ENCODE peak calls at places on chromosomes 7 and 10, in seven cellular contexts. N, B, J, R, K, X and G are unnamed samples.
A peak's percentile ranks its signal among the peaks of the same experiment; 100 is the strongest.

GRCh38 chr7:31648288-31648687 is 38.7 kb upstream of the PPP1R17 start:
- DNase-seq in J (no peak), X (no peak), R (no peak), N (peak; percentile 23), K (no peak), B (no peak), G (no peak)

GRCh38 chr7:26658698-26659084 is 205.7 kb downstream of the SKAP2 start:
- DNase-seq in X (no peak), N (peak; percentile 53), K (no peak), R (no peak), B (no peak), J (no peak), G (no peak)

GRCh38 chr10:77392851-77393250 is 244.8 kb downstream of the KCNMA1 start:
- DNase-seq in X (no peak), K (no peak), R (no peak), J (no peak), N (no peak), B (no peak), G (no peak)

GRCh38 chr7:136874393-136875032 is 6.1 kb downstream of the CHRM2 start:
- DNase-seq in J (no peak), R (no peak), K (no peak), B (no peak), X (no peak), N (peak; percentile 54), G (no peak)

GRCh38 chr7:80060218-80060806 is 74.3 kb upstream of the GNAI1 start:
- DNase-seq in J (no peak), N (peak; percentile 38), R (no peak), K (no peak), X (no peak), B (no peak), G (peak; percentile 66)

GRCh38 chr7:132450706-132451105 is 125.6 kb downstream of the PLXNA4 start:
- DNase-seq in K (no peak), B (no peak), X (no peak), R (no peak), N (no peak), J (no peak), G (peak; percentile 65)

GRCh38 chr10:102001435-102002068 is 54.4 kb downstream of the ARMH3 start:
- DNase-seq in R (no peak), J (no peak), X (no peak), K (no peak), B (no peak), N (peak; percentile 66), G (no peak)

GRCh38 chr10:17067549-17068264 is 61.9 kb downstream of the CUBN start:
- DNase-seq in K (no peak), N (no peak), J (no peak), R (no peak), X (no peak), B (no peak), G (no peak)

GRCh38 chr7:151408839-151409554 is 841 bp downstream of the WDR86 start:
- DNase-seq in B (peak; percentile 73), K (peak; percentile 58), R (no peak), N (peak; percentile 68), X (no peak), J (no peak), G (peak; percentile 51)

GRCh38 chr7:81300779-81301178 is 381.9 kb upstream of the SEMA3C start:
- DNase-seq in B (no peak), R (no peak), J (no peak), K (no peak), N (no peak), X (no peak), G (peak; percentile 21)

GRCh38 chr10:101291254-101292193 is 62.3 kb upstream of the LBX1 start:
- DNase-seq in N (peak; percentile 94), X (peak; percentile 70), J (peak; percentile 56), R (peak; percentile 39), B (peak; percentile 31), K (no peak), G (no peak)

GRCh38 chr7:25813381-25813780 is 338.6 kb upstream of the NFE2L3 start:
- DNase-seq in R (no peak), J (no peak), X (no peak), B (no peak), K (no peak), N (no peak), G (no peak)

GRCh38 chr10:71078454-71079145 is 133.8 kb upstream of the UNC5B start:
- DNase-seq in J (no peak), R (peak; percentile 2), K (no peak), X (peak; percentile 15), B (no peak), N (no peak), G (no peak)

DNA sequence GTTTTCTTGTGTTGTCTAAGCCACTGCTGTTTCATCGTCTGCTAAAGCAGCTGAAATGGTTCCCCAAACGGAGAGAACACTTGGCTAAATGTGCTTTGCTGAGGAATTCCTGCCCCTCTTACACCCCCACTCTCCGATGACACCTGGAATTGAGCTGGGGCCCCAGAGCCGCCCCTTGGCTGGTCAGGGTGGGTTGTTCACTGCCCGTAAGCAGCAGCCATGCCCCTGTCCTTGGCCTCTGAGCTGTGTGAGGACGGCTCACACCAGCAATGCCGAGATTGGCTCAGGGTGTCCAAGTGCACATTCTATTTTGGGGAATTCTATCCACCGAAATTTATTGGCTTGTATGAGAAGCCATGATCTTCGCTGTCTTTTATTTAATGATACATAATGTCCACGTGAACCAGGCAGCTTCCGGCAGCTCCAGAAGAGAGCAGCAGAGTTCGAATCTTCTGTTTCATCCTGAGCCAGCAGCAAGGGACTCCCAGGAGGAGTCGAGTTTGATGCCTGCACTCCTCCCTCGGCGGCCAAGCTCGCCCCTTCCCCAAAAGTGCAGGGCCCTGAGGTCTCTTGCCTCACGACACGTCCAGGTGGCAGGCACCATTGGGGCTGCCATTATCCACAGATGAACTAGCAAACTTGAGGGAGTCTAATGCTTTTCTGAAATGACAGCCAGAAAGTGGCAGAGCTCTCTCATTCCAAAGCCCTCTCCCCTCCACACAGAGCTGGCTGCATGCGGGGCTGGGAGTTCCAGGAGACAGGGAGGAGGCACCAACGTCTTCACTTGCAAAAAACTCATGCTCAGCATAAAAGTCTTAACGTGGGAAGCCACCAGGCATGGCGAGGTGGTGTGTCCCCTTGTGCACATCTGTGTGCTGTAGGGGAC is 114.0 kb downstream of the WDR37 start:
- DNase-seq in R (no peak), J (no peak), K (no peak), B (no peak), N (no peak), X (no peak), G (no peak)
- H3K4me1 ChIP-seq in R (no peaks in the 10 kb centered on the region), J (no peaks in the 10 kb centered on the region), K (no peaks in the 10 kb centered on the region), B (no peaks in the 10 kb centered on the region), N (no peaks in the 10 kb centered on the region), X (no peaks in the 10 kb centered on the region), G (no peaks in the 10 kb centered on the region)

GRCh38 chr7:138525757-138526156 is 65.7 kb downstream of the TRIM24 start:
- DNase-seq in B (no peak), N (no peak), K (no peak), R (no peak), X (no peak), J (no peak), G (no peak)

GRCh38 chr7:138521837-138522461 is 61.9 kb downstream of the TRIM24 start:
- DNase-seq in X (no peak), R (no peak), N (no peak), B (no peak), J (no peak), K (no peak), G (no peak)

GRCh38 chr7:138519061-138519798 is 59.2 kb downstream of the TRIM24 start:
- DNase-seq in N (no peak), J (no peak), K (no peak), B (no peak), X (no peak), R (no peak), G (no peak)

GRCh38 chr7:138524259-138524658 is 64.2 kb downstream of the TRIM24 start:
- DNase-seq in K (no peak), B (no peak), R (no peak), X (no peak), J (no peak), N (no peak), G (no peak)

GRCh38 chr7:138520742-138521141 is 60.7 kb downstream of the TRIM24 start:
- DNase-seq in X (no peak), N (no peak), K (no peak), R (no peak), B (no peak), J (no peak), G (no peak)
- H3K4me1 ChIP-seq in X (no peaks in the 10 kb centered on the region), N (no peaks in the 10 kb centered on the region), K (no peaks in the 10 kb centered on the region), R (no peaks in the 10 kb centered on the region), B (no peaks in the 10 kb centered on the region), J (no peaks in the 10 kb centered on the region), G (no peaks in the 10 kb centered on the region)

GRCh38 chr7:55535637-55536016 is 36.7 kb downstream of the VOPP1 start:
- DNase-seq in J (no peak), K (no peak), R (no peak), N (no peak), B (no peak), X (no peak), G (no peak)

GRCh38 chr7:55533050-55533728 is 39.1 kb downstream of the VOPP1 start:
- DNase-seq in B (peak; percentile 57), X (no peak), J (no peak), K (no peak), N (no peak), R (no peak), G (peak; percentile 42)

GRCh38 chr7:55533729-55534080 is 38.6 kb downstream of the VOPP1 start:
- DNase-seq in K (no peak), J (no peak), X (no peak), R (no peak), B (no peak), N (no peak), G (no peak)

GRCh38 chr7:55534916-55535636 is 37.2 kb downstream of the VOPP1 start:
- DNase-seq in K (no peak), B (no peak), R (no peak), J (no peak), N (no peak), X (no peak), G (no peak)

DNA sequence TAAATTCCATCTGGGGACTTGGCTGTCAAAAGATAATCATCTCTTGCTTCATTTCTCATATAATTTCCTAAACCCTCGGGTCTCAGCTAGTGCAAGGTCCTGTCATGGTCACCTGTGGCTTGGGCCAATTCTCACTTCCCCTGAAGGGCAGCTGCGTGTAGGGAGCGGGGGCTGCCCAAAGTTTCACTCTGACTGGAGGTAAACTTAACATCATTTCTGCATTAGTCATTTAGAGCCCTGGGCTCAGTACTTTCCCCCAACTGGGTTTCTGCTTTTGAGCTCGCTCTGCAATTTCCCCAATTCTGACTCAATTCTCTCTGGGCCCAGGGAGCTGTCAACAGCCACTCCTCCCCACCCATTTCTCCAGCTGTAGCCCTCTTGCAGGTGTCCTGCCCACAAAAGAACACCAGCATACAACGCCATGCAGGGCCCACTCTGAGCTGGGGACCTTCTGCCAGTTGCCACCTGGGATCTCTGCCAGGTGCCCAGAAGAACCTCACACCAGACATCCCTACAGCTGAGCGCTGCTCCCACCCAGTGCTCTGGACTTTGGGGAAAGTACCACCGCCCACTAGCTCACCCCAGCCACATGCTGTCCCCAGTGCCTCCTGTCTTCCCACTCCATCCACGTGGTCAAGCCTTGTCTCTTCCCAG is 37.9 kb downstream of the VOPP1 start:
- DNase-seq in J (no peak), K (no peak), N (no peak), B (no peak), R (no peak), X (peak; percentile 65), G (no peak)
- H3K4me1 ChIP-seq in J (no peaks in the 10 kb centered on the region), K (peaks cover 31% of the 10 kb centered on the region), N (peaks cover 25% of the 10 kb centered on the region), B (peaks cover 67% of the 10 kb centered on the region), R (peaks cover 10% of the 10 kb centered on the region), X (peaks cover 85% of the 10 kb centered on the region), G (peaks cover 7% of the 10 kb centered on the region)

DNA sequence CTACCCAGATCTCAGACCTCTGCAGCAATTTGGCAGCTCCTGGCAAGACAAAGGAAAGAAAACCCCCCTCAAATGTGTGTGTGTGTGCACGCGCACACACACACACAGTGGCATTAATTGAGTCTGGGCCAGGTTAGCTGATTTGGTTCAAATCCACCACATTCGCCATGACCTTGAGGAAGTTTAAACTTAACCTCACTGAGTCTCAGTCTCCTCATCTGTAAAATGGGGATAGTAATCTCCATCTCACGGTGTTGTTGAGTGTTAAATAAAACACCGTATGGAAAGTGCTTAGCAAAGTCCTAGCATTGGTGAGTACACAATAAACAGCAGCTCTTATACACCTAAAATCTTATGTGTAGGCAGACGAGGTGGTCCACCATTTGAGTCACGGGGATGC is 4.9 kb downstream of the LOXL4 start:
- DNase-seq in R (no peak), X (no peak), N (no peak), K (no peak), B (no peak), J (no peak), G (no peak)
- H3K4me1 ChIP-seq in R (peaks cover 7% of the 10 kb centered on the region), X (peaks cover 4% of the 10 kb centered on the region), N (peaks cover 17% of the 10 kb centered on the region), K (peaks cover 4% of the 10 kb centered on the region), B (peaks cover 4% of the 10 kb centered on the region), J (no peaks in the 10 kb centered on the region), G (no peaks in the 10 kb centered on the region)